ENCODE peak calls at places on chromosomes 7 and 10, in ten cellular contexts. L is sigmoid colon, C is transverse colon, W is A549, F is suprapubic skin, D is ovary, Y is stomach, U is H1, G is HepG2, J is K562. O is an unnamed sample.
A peak's percentile ranks its signal among the peaks of the same experiment; 100 is the strongest.

GRCh38 chr7:362416-363096 is 72.6 kb downstream of the FOXL3 start:
- DNase-seq in W (no peak), F (no peak), L (peak; percentile 63), U (no peak), C (peak; percentile 39), D (no peak), J (peak; percentile 61), Y (no peak), G (no peak), O (no peak)

GRCh38 chr7:136009488-136010079 is 32.4 kb upstream of the MTPN start:
- DNase-seq in D (no peak), G (peak; percentile 16), J (peak; percentile 52), F (no peak), Y (no peak), U (no peak), L (no peak), W (peak; percentile 49), C (no peak), O (no peak)

GRCh38 chr7:151901313-151901669 is 24.4 kb upstream of the PRKAG2 start:
- DNase-seq in C (no peak), D (no peak), G (no peak), Y (no peak), U (no peak), W (no peak), J (no peak), F (no peak), L (no peak), O (peak; percentile 28)

GRCh38 chr7:138755831-138756590 is 41.8 kb upstream of the TMEM213 start:
- DNase-seq in G (no peak), Y (no peak), U (no peak), J (no peak), W (no peak), L (no peak), D (no peak), F (no peak), C (no peak), O (no peak)

GRCh38 chr7:91517408-91517807 is 253.2 kb downstream of the FZD1 start:
- DNase-seq in Y (no peak), D (no peak), G (no peak), U (no peak), L (no peak), C (no peak), J (no peak), W (no peak), F (no peak), O (no peak)

GRCh38 chr7:27784399-27785053 is 44.6 kb downstream of the TAX1BP1 start:
- DNase-seq in C (no peak), W (peak; percentile 86), G (peak; percentile 81), J (peak; percentile 43), D (no peak), L (no peak), Y (no peak), F (no peak), U (no peak), O (peak; percentile 14)

GRCh38 chr7:23712368-23713284 is 2.6 kb downstream of the STK31 start:
- DNase-seq in C (no peak), F (no peak), Y (no peak), J (peak; percentile 60), U (no peak), L (no peak), D (no peak), W (peak; percentile 64), G (peak; percentile 51), O (no peak)

GRCh38 chr10:24965051-24965450 is 12.6 kb upstream of the PRTFDC1 start:
- DNase-seq in Y (no peak), U (no peak), F (no peak), L (no peak), W (no peak), D (no peak), C (no peak), G (no peak), J (no peak), O (no peak)

GRCh38 chr10:121159670-121160069 is 308.5 kb downstream of the WDR11 start:
- DNase-seq in G (no peak), Y (no peak), J (no peak), U (no peak), D (no peak), L (no peak), W (no peak), F (no peak), C (no peak), O (no peak)

GRCh38 chr7:6078548-6078947 is 47.4 kb downstream of the ANKRD61 start:
- DNase-seq in L (no peak), G (no peak), D (no peak), U (no peak), F (no peak), Y (no peak), W (no peak), J (no peak), C (no peak), O (no peak)

GRCh38 chr10:48902096-48902495 is 37.5 kb downstream of the LRRC18 start:
- DNase-seq in L (no peak), Y (no peak), C (no peak), G (no peak), F (no peak), W (no peak), D (no peak), U (no peak), J (peak; percentile 23), O (no peak)

GRCh38 chr7:123230603-123231002 is 30.8 kb upstream of the SLC13A1 start:
- DNase-seq in D (no peak), W (no peak), U (no peak), J (no peak), G (no peak), Y (no peak), C (no peak), F (no peak), L (no peak), O (no peak)

GRCh38 chr10:130834170-130834569 is 477.4 kb downstream of the TCERG1L start:
- DNase-seq in Y (no peak), C (no peak), F (no peak), G (no peak), L (no peak), U (no peak), J (no peak), D (no peak), W (no peak), O (no peak)

DNA sequence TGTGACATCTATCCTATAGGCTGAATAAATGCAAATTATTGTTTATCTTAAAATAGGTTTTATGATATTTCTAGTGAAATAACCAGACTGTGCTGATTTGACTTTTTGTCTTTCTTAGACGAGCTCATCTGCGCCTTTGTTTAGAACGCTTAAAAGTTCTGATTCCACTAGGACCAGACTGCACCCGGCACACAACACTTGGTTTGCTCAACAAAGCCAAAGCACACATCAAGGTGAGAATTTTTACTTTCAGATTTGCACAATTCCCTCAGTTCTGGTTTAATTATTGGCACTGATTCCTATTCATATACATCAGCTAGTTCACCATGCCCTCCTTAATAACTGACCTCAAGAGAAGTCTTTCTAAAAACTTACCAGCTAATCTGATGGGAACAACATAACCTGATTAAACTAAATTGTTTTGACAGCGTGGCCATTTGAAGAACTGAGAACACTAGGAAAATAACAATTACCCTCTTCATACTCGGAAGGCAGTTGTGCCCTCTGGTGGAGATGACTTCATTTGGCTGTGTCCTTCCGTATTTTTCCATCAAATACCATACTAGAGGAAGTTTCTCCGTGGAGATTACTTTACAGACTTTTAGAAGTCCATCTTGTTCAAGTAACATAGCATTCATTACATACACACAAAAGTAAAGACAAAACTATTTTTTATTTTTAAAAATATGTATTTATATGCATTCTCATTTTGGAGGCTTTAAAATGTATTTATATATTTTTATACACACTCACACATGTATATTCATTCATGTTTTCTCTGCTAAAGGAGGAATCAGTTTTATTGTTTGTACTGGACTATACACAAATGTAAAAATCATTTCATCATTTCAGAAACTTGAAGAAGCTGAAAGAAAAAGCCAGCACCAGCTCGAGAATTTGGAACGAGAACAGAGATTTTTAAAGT is 25.4 kb downstream of the SMNDC1 start:
- DNase-seq in U (no peak), J (peak; percentile 28), L (peak; percentile 72), C (peak; percentile 55), D (peak; percentile 46), W (peak; percentile 69), F (no peak), G (peak; percentile 65), Y (peak; percentile 60), O (peak; percentile 80)
- TF ChIP-seq CTCF in U (no peak), J (peak; percentile 66), L (peak; percentile 72), C (peak; percentile 70), D (peak; percentile 79), W (peak; percentile 96), F (peak; percentile 71), G (peak; percentile 78), Y (peak; percentile 50), O (peak; percentile 69)

DNA sequence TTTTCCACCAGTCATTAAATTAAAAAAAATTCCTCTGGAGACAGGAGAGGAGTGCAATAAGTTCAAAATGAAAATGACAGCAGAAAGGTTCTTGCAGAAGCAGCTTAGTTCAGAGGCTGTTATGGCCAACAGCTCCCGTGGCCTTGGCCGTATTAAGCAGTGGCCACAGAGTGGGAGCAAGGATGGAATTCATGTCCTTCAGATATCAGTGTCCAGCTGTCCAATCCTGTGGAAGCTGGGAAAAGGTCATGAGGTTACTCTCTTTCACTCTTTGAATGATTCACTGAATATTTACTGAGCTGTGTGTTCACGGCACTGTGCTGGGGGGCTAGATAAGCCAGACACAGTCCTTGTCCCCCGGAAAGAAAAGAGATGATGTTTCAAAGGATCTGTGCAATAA is 231.8 kb downstream of the BMPER start:
- DNase-seq in F (no peak), D (no peak), C (no peak), Y (no peak), J (no peak), G (no peak), U (no peak), L (no peak), W (no peak), O (no peak)
- TF ChIP-seq EP300 in F (no peak), D (no peak), C (no peak), Y (no peak), J (no peak), G (no peak), U (no peak), L (no peak), W (no peak), O (no peak)

GRCh38 chr10:50932113-50932512 is 46.7 kb upstream of the A1CF start:
- DNase-seq in W (no peak), Y (no peak), D (no peak), C (no peak), G (no peak), U (no peak), L (no peak), F (no peak), J (no peak), O (no peak)

GRCh38 chr10:50941629-50942028 is 56.2 kb upstream of the A1CF start:
- DNase-seq in J (no peak), U (no peak), L (no peak), F (no peak), C (no peak), D (no peak), G (no peak), Y (no peak), W (no peak), O (no peak)

GRCh38 chr10:50936335-50936734 is 50.9 kb upstream of the A1CF start:
- DNase-seq in D (no peak), Y (no peak), W (no peak), J (no peak), G (no peak), F (no peak), C (no peak), L (no peak), U (no peak), O (no peak)

GRCh38 chr10:50937230-50937907 is 51.9 kb upstream of the A1CF start:
- DNase-seq in J (peak; percentile 21), C (no peak), Y (no peak), L (no peak), F (no peak), G (peak; percentile 24), W (peak; percentile 49), D (no peak), U (no peak), O (no peak)
- TF ChIP-seq CTCF in J (no peak), C (peak; percentile 47), Y (peak; percentile 34), L (peak; percentile 33), F (no peak), G (peak; percentile 60), W (peak; percentile 48), D (no peak), U (no peak), O (peak; percentile 8)

GRCh38 chr10:3524086-3524960 is 260.7 kb downstream of the KLF6 start:
- DNase-seq in U (no peak), D (no peak), J (no peak), C (no peak), Y (no peak), G (no peak), F (no peak), L (no peak), W (no peak), O (no peak)
- TF ChIP-seq EP300 in U (no peak), D (no peak), J (no peak), C (no peak), Y (no peak), G (no peak), F (no peak), L (no peak), W (no peak), O (no peak)